ENCODE peak calls at places on chromosome 22, in ten cellular contexts. V, I, M, O, Y, E, Z, B, K and U are unnamed samples.

GRCh38 chr22:31284241-31284745 is 8.0 kb downstream of the PIK3IP1 start:
- DNase-seq in V (no peak), I (no peak), Z (no peak), M (no peak), K (no peak), E (no peak), O (no peak), Y (no peak), B (no peak), U (no peak)

GRCh38 chr22:19879996-19880785 is 25.5 kb upstream of the GNB1L start:
- DNase-seq in E (no peak), Y (no peak), I (no peak), O (no peak), K (no peak), B (no peak), M (peak; percentile 66), V (no peak), Z (no peak), U (no peak)

GRCh38 chr22:32123657-32124056 is 35.4 kb downstream of the C22orf42 start:
- DNase-seq in M (no peak), I (peak; percentile 24), Y (no peak), O (no peak), V (no peak), Z (no peak), K (no peak), B (no peak), E (no peak), U (no peak)

GRCh38 chr22:23530106-23530505 is 50.0 kb downstream of the IGLL1 start:
- DNase-seq in M (peak; percentile 51), K (no peak), B (no peak), Z (no peak), V (no peak), Y (no peak), O (no peak), E (no peak), I (no peak), U (no peak)

GRCh38 chr22:49638001-49638400 is 189.7 kb downstream of the BRD1 start:
- DNase-seq in K (no peak), I (no peak), Y (no peak), V (no peak), B (no peak), Z (no peak), M (no peak), O (no peak), E (no peak), U (no peak)

GRCh38 chr22:25067851-25068421 is 115.4 kb downstream of the KIAA1671 start:
- DNase-seq in M (peak; percentile 90), Y (no peak), E (no peak), V (no peak), Z (no peak), B (no peak), K (peak; percentile 71), I (no peak), O (no peak), U (no peak)

GRCh38 chr22:19117111-19117512 is 5.1 kb downstream of the DGCR2 start:
- DNase-seq in K (no peak), I (no peak), Y (no peak), M (peak; percentile 54), E (no peak), Z (no peak), V (no peak), O (no peak), B (peak; percentile 38), U (no peak)

GRCh38 chr22:48051796-48052620 is 1289.6 kb downstream of the TBC1D22A start:
- DNase-seq in V (no peak), Z (no peak), M (no peak), Y (no peak), K (no peak), I (no peak), B (peak; percentile 36), O (no peak), E (no peak), U (no peak)

GRCh38 chr22:25153961-25154685 is 45.5 kb upstream of the CRYBB3 start:
- DNase-seq in Y (no peak), M (no peak), B (no peak), Z (peak; percentile 89), V (peak; percentile 7), K (no peak), I (peak; percentile 69), E (no peak), O (no peak), U (peak; percentile 56)

GRCh38 chr22:31282748-31283468 is 9.4 kb downstream of the PIK3IP1 start:
- DNase-seq in V (no peak), Y (no peak), Z (no peak), B (no peak), M (no peak), E (no peak), O (no peak), I (no peak), K (no peak), U (no peak)

GRCh38 chr22:25139062-25139461 is 60.6 kb upstream of the CRYBB3 start:
- DNase-seq in V (no peak), O (no peak), E (no peak), I (no peak), Y (no peak), Z (peak; percentile 57), B (no peak), K (no peak), M (no peak), U (no peak)

GRCh38 chr22:46801331-46801811 is 38.9 kb downstream of the TBC1D22A start:
- DNase-seq in I (no peak), Y (no peak), K (no peak), E (no peak), M (peak; percentile 67), Z (no peak), V (no peak), B (no peak), O (no peak), U (no peak)

GRCh38 chr22:21025266-21025665 is 7.1 kb downstream of the SLC7A4 start:
- DNase-seq in Y (no peak), B (no peak), E (no peak), Z (no peak), K (peak; percentile 43), V (no peak), I (no peak), O (no peak), M (no peak), U (no peak)

GRCh38 chr22:47351836-47352579 is 589.6 kb downstream of the TBC1D22A start:
- DNase-seq in Y (no peak), V (no peak), I (no peak), Z (peak; percentile 7), B (no peak), M (peak; percentile 53), O (no peak), K (no peak), E (no peak), U (no peak)

GRCh38 chr22:23369054-23369685 is 188.9 kb downstream of the BCR start:
- DNase-seq in Y (no peak), O (no peak), I (no peak), M (no peak), V (no peak), K (no peak), E (no peak), Z (no peak), B (no peak), U (no peak)

DNA sequence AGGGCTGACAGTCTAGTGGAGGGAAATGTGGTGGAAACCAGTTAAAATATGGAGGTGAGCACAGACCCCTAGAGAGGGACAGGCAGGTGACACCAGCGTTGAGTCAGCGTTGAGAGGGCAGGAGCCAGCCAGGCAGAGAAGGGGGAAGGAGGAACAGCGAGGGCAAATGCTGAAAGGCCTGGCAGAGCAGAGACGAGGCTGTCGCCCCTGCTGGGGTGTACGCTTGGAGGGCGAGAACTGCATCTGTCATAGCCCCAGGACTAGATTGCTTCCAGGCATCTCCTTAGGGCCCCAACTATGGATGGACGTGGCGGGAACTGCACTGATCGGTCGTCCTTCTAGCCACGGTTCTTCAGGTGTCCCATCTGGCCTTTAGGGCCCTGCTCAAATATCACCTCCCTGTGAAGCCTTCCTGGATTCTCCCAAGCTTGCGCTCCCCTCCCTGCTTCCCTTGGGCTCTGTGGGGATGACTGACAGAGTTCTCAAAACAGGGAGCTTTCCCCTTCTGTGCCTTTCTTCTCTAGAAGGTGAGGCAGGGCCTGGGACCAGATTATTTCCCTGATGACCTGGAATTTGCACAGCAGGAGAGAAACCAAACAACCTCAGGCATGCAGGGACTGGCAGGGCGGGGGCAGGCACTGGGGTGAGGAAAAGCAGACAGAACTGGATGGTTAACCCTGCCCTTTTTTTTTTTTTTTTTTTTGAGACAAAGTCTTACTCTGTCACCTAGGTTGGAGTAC is 11.1 kb downstream of the SYNGR1 start:
- DNase-seq in B (no peak), I (no peak), O (no peak), K (no peak), E (no peak), Y (no peak), M (no peak), Z (no peak), V (no peak), U (no peak)
- H3K4me3 ChIP-seq in B (no peak overlapping the region), I (no peak overlapping the region), O (no peak overlapping the region), K (no peak overlapping the region), E (no peak overlapping the region), Y (no peak overlapping the region), M (no peak overlapping the region), Z (no peak overlapping the region), V (no peak overlapping the region), U (no peak overlapping the region)

GRCh38 chr22:44449683-44450425 is 48.2 kb downstream of the RTL6 start:
- DNase-seq in O (no peak), Z (peak; percentile 22), I (no peak), B (no peak), M (peak; percentile 67), K (no peak), E (no peak), Y (no peak), V (no peak), U (no peak)
- TF ChIP-seq CTCF in O (no peak), Z (no peak), I (no peak), B (no peak), M (no peak), K (no peak), E (no peak), Y (no peak), V (no peak), U (no peak)

DNA sequence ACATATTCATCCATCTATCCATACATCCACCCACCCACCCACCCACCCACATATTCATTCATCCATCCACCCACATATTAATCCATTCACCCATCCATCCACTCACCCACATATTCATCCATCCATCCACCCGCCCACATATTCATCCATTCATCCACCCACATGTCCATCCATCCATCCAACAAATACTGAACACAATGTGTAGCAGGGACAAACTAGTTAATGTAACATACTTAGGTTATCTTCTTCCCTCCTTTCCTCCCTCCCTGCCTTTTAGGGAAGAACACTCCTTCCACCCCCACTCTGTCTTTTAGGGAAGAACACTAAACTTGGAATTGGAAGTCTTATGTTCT is 39.4 kb downstream of the MCM5 start:
- DNase-seq in Z (no peak), E (no peak), I (no peak), B (no peak), K (no peak), V (no peak), M (no peak), O (no peak), Y (no peak), U (no peak)
- H3K4me3 ChIP-seq in Z (no peak overlapping the region), E (no peak overlapping the region), I (no peak overlapping the region), B (no peak overlapping the region), K (no peak overlapping the region), V (no peak overlapping the region), M (no peak overlapping the region), O (no peak overlapping the region), Y (no peak overlapping the region), U (no peak overlapping the region)

DNA sequence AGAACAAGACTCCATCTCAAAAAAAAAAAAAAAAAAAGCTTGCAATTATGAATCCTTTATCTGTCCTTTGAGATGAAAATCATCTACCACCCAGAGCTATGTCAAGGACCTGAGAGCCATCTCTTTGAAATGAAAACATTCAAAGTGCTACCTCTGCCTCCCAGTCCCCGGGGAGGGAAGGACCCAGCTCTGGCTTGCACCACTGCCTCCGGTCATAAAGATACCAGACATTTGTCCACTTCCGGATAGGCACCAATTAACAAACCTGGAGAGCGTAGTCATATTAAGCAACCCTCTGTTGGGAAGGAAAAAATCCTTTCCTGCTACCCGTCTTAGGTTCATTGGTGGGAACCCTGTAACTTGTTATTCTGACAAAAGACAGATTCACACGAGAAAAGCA is 98.6 kb downstream of the ARHGAP8 start:
- DNase-seq in O (no peak), Z (no peak), E (no peak), I (no peak), V (no peak), Y (no peak), B (no peak), K (no peak), M (peak; percentile 8), U (no peak)
- TF ChIP-seq CTCF in O (no peak), Z (no peak), E (no peak), I (no peak), V (no peak), Y (no peak), B (no peak), K (no peak), M (no peak), U (no peak)